ENCODE peak calls at places on chromosomes 5 and 9, in six cellular contexts. T, C, Q, Z, M and Y are unnamed samples.

GRCh38 chr5:158288258-158288657 is 429.3 kb upstream of the CLINT1 start:
- DNase-seq in T (no peak), Z (no peak), M (no peak), C (no peak), Q (no peak), Y (no peak)

GRCh38 chr5:14270212-14270702 is 127.1 kb downstream of the TRIO start:
- DNase-seq in T (peak; percentile 64), Q (peak; percentile 41), M (peak; percentile 84), C (peak; percentile 3), Z (peak; percentile 69), Y (peak; percentile 38)

GRCh38 chr5:76622973-76623596 is at the start of gene F2RL2:
- DNase-seq in T (peak; percentile 33), M (no peak), C (no peak), Q (no peak), Z (peak; percentile 40), Y (no peak)

GRCh38 chr5:66974256-66974655 is 222.3 kb downstream of the CD180 start:
- DNase-seq in M (no peak), Z (no peak), C (no peak), T (no peak), Q (no peak), Y (no peak)

GRCh38 chr5:40846371-40846770 is 5.2 kb downstream of the CARD6 start:
- DNase-seq in M (no peak), Q (no peak), C (no peak), T (no peak), Z (no peak), Y (no peak)

GRCh38 chr5:37869221-37869620 is 29.4 kb upstream of the GDNF start:
- DNase-seq in T (no peak), M (no peak), C (no peak), Q (no peak), Z (no peak), Y (no peak)

GRCh38 chr9:132854832-132855231 is 23.3 kb downstream of the AK8 start:
- DNase-seq in Q (no peak), M (no peak), T (no peak), Z (no peak), C (no peak), Y (no peak)

GRCh38 chr9:97411789-97412627 is at the start of gene TDRD7:
- DNase-seq in Q (peak; percentile 82), T (peak; percentile 71), M (peak; percentile 91), Z (peak; percentile 93), C (peak; percentile 88), Y (peak; percentile 88)

GRCh38 chr5:85132269-85132668 is 747.6 kb upstream of the EDIL3 start:
- DNase-seq in T (no peak), Z (no peak), C (no peak), Q (no peak), M (peak; percentile 67), Y (no peak)

GRCh38 chr9:83220737-83221136 is 157.8 kb upstream of the RASEF start:
- DNase-seq in Z (no peak), T (no peak), C (no peak), M (no peak), Q (no peak), Y (no peak)

GRCh38 chr5:88681402-88681801 is 201.6 kb downstream of the MEF2C start:
- DNase-seq in M (peak; percentile 77), C (no peak), Q (no peak), T (no peak), Z (no peak), Y (no peak)

GRCh38 chr5:1552469-1553255 is 28.9 kb upstream of the LPCAT1 start:
- DNase-seq in T (peak; percentile 18), Z (no peak), C (no peak), M (no peak), Q (no peak), Y (peak; percentile 60)

GRCh38 chr9:79939819-79940218 is 368.1 kb downstream of the TLE4 start:
- DNase-seq in Q (no peak), Z (no peak), T (no peak), C (no peak), M (no peak), Y (no peak)

GRCh38 chr9:93536874-93537273 is 39.5 kb upstream of the PHF2 start:
- DNase-seq in Q (no peak), M (no peak), Z (no peak), T (no peak), C (no peak), Y (no peak)

GRCh38 chr5:150146235-150146634 is 9.4 kb downstream of the PDGFRB start:
- DNase-seq in Q (no peak), T (no peak), C (no peak), M (no peak), Z (no peak), Y (no peak)

GRCh38 chr5:167652690-167653089 is 638.8 kb upstream of the WWC1 start:
- DNase-seq in M (no peak), T (no peak), Q (no peak), C (no peak), Z (no peak), Y (no peak)

GRCh38 chr5:40112875-40113274 is 566.8 kb upstream of the PTGER4 start:
- DNase-seq in C (no peak), M (peak; percentile 43), T (no peak), Q (no peak), Z (no peak), Y (no peak)

GRCh38 chr9:108671794-108672193 is 184.0 kb downstream of the ACTL7B start:
- DNase-seq in T (no peak), Z (no peak), Q (no peak), M (no peak), C (no peak), Y (no peak)

GRCh38 chr5:74517700-74518099 is 122.8 kb downstream of the ENC1 start:
- DNase-seq in Z (no peak), C (no peak), Q (no peak), T (no peak), M (no peak), Y (no peak)

GRCh38 chr5:32909207-32909606 is 198.1 kb downstream of the NPR3 start:
- DNase-seq in M (no peak), T (no peak), C (no peak), Z (no peak), Q (no peak), Y (no peak)

GRCh38 chr5:56659991-56660390 is 155.4 kb upstream of the MAP3K1 start:
- DNase-seq in Z (no peak), Q (no peak), C (no peak), T (no peak), M (no peak), Y (no peak)

GRCh38 chr9:21788752-21789151 is 13.7 kb upstream of the MTAP start:
- DNase-seq in Q (no peak), Z (no peak), M (no peak), C (no peak), T (no peak), Y (no peak)

GRCh38 chr9:12613071-12613470 is 80.1 kb upstream of the TYRP1 start:
- DNase-seq in M (no peak), Q (no peak), T (no peak), C (no peak), Z (no peak), Y (no peak)